ENCODE peak calls at places on chromosome 16, in six cellular contexts. One of them, this sample, is unnamed.

GRCh38 chr16:52649870-52650269 is 102.9 kb upstream of the TOX3 start:
- DNase-seq in AG09309: no peak
- DNase-seq in fibroblast of pulmonary artery: no peak
- DNase-seq in kidney epithelial cell: no peak
- DNase-seq in heart right ventricle: no peak
- DNase-seq in astrocyte of the spinal cord: no peak
- DNase-seq in this sample: no peak

GRCh38 chr16:22138482-22138881 is 23.8 kb upstream of the SDR42E2 start:
- DNase-seq in fibroblast of pulmonary artery: no peak
- DNase-seq in heart right ventricle: no peak
- DNase-seq in AG09309: no peak
- DNase-seq in kidney epithelial cell: no peak
- DNase-seq in astrocyte of the spinal cord: no peak
- DNase-seq in this sample: no peak

GRCh38 chr16:11308493-11309283 is 27.6 kb upstream of the PRM1 start:
- DNase-seq in kidney epithelial cell: no peak
- DNase-seq in fibroblast of pulmonary artery: no peak
- DNase-seq in astrocyte of the spinal cord: no peak
- DNase-seq in AG09309: no peak
- DNase-seq in heart right ventricle: no peak
- DNase-seq in this sample: no peak

GRCh38 chr16:81265658-81266451 is 27.4 kb downstream of the BCO1 start:
- DNase-seq in astrocyte of the spinal cord: no peak
- DNase-seq in AG09309: no peak
- DNase-seq in heart right ventricle: peak; percentile 84
- DNase-seq in fibroblast of pulmonary artery: peak; percentile 81
- DNase-seq in kidney epithelial cell: no peak
- DNase-seq in this sample: peak; percentile 79

GRCh38 chr16:88290850-88291830 is 91.6 kb upstream of the ZNF469 start:
- DNase-seq in AG09309: no peak
- DNase-seq in kidney epithelial cell: no peak
- DNase-seq in fibroblast of pulmonary artery: no peak
- DNase-seq in heart right ventricle: no peak
- DNase-seq in astrocyte of the spinal cord: no peak
- DNase-seq in this sample: no peak

GRCh38 chr16:11299865-11300559 is 18.9 kb upstream of the PRM1 start:
- DNase-seq in heart right ventricle: no peak
- DNase-seq in AG09309: no peak
- DNase-seq in kidney epithelial cell: no peak
- DNase-seq in astrocyte of the spinal cord: no peak
- DNase-seq in fibroblast of pulmonary artery: no peak
- DNase-seq in this sample: no peak

GRCh38 chr16:77437859-77438258 is 3.0 kb upstream of the ADAMTS18 start:
- DNase-seq in fibroblast of pulmonary artery: peak; percentile 33
- DNase-seq in AG09309: no peak
- DNase-seq in heart right ventricle: no peak
- DNase-seq in kidney epithelial cell: no peak
- DNase-seq in astrocyte of the spinal cord: peak; percentile 39
- DNase-seq in this sample: peak; percentile 25

GRCh38 chr16:19929062-19929511 is 44.4 kb upstream of the GPRC5B start:
- DNase-seq in heart right ventricle: no peak
- DNase-seq in kidney epithelial cell: no peak
- DNase-seq in fibroblast of pulmonary artery: no peak
- DNase-seq in astrocyte of the spinal cord: no peak
- DNase-seq in AG09309: no peak
- DNase-seq in this sample: no peak

GRCh38 chr16:85403693-85404092 is 209.4 kb upstream of the GSE1 start:
- DNase-seq in heart right ventricle: no peak
- DNase-seq in AG09309: no peak
- DNase-seq in kidney epithelial cell: no peak
- DNase-seq in astrocyte of the spinal cord: no peak
- DNase-seq in fibroblast of pulmonary artery: no peak
- DNase-seq in this sample: no peak

GRCh38 chr16:30670072-30670824 is 12.0 kb downstream of the FBRS start:
- DNase-seq in astrocyte of the spinal cord: no peak
- DNase-seq in heart right ventricle: no peak
- DNase-seq in kidney epithelial cell: no peak
- DNase-seq in fibroblast of pulmonary artery: no peak
- DNase-seq in AG09309: no peak
- DNase-seq in this sample: no peak

GRCh38 chr16:19645557-19645981 is 72.5 kb downstream of the KNOP1 start:
- DNase-seq in fibroblast of pulmonary artery: peak; percentile 9
- DNase-seq in AG09309: no peak
- DNase-seq in astrocyte of the spinal cord: peak; percentile 45
- DNase-seq in heart right ventricle: peak; percentile 71
- DNase-seq in kidney epithelial cell: no peak
- DNase-seq in this sample: peak; percentile 28

GRCh38 chr16:16143038-16143763 is 80.1 kb downstream of the ABCC6 start:
- DNase-seq in heart right ventricle: no peak
- DNase-seq in AG09309: no peak
- DNase-seq in kidney epithelial cell: no peak
- DNase-seq in fibroblast of pulmonary artery: no peak
- DNase-seq in astrocyte of the spinal cord: no peak
- DNase-seq in this sample: no peak

GRCh38 chr16:4704491-4704890 is 11.1 kb downstream of the NUDT16L1 start:
- DNase-seq in AG09309: no peak
- DNase-seq in fibroblast of pulmonary artery: no peak
- DNase-seq in kidney epithelial cell: no peak
- DNase-seq in astrocyte of the spinal cord: no peak
- DNase-seq in heart right ventricle: no peak
- DNase-seq in this sample: no peak

GRCh38 chr16:66386629-66387622 is 20.4 kb downstream of the CDH5 start:
- DNase-seq in fibroblast of pulmonary artery: no peak
- DNase-seq in astrocyte of the spinal cord: no peak
- DNase-seq in kidney epithelial cell: no peak
- DNase-seq in heart right ventricle: no peak
- DNase-seq in AG09309: no peak
- DNase-seq in this sample: no peak

GRCh38 chr16:31451201-31451600 is 8.1 kb upstream of the ARMC5 start:
- DNase-seq in heart right ventricle: no peak
- DNase-seq in fibroblast of pulmonary artery: no peak
- DNase-seq in astrocyte of the spinal cord: no peak
- DNase-seq in AG09309: no peak
- DNase-seq in kidney epithelial cell: no peak
- DNase-seq in this sample: no peak

GRCh38 chr16:87541004-87541881 is 48.4 kb upstream of the ZCCHC14 start:
- DNase-seq in astrocyte of the spinal cord: peak; percentile 87
- DNase-seq in AG09309: no peak
- DNase-seq in fibroblast of pulmonary artery: peak; percentile 66
- DNase-seq in kidney epithelial cell: no peak
- DNase-seq in heart right ventricle: peak; percentile 58
- DNase-seq in this sample: peak; percentile 72

DNA sequence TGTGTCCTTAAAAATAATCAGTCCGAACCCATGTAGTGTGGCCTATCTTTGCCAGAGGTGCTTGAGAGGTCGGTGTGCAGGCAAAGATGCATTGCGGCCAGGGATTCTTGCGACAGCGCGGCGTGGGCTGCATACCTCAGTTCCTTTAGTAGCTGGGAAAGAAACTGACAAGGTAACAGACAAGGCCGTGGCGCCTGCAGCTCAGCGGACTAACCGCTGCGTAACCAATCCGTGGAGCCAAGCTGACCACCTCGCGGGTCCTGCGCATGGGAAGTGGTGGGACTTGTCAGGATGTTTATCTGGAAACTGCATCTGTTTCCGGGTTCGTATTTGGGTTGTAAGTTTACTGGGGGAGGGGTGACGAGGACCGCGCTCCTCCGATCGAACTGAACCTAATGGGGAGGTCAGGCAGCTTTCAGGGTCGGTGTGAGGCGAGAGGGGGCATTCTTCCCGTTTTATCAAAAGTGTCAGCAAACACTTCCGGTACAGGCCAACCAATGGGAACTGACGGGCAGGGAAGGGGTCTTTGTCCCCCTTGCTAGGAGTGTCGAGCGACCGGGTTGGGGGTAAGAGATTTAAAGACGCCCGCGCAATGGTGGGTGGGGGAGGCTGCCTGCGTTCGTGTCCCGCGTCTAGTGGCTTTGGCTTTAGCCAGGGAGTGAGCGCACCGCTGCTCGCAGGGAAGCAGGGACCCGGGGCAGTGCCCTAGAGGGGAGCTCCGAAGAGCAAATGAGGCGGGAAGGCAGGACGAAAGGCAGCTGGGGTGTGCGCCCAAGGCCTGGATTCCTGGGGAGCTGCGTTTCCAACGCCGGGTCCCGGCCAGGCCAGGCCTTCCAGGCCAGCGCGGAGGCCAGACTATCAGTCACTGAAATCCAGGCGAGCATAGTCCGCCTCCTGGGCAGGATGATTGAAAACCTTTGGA is 7.0 kb downstream of the IRX6 start:
- DNase-seq in kidney epithelial cell: no peak
- DNase-seq in astrocyte of the spinal cord: no peak
- DNase-seq in AG09309: no peak
- DNase-seq in fibroblast of pulmonary artery: no peak
- DNase-seq in heart right ventricle: peak; percentile 17
- DNase-seq in this sample: no peak
- H3K4me3 ChIP-seq in kidney epithelial cell: no peak overlapping the region
- H3K4me3 ChIP-seq in astrocyte of the spinal cord: no peak overlapping the region
- H3K4me3 ChIP-seq in AG09309: no peak overlapping the region
- H3K4me3 ChIP-seq in fibroblast of pulmonary artery: no peak overlapping the region
- H3K4me3 ChIP-seq in heart right ventricle: no peak overlapping the region
- H3K4me3 ChIP-seq in this sample: no peak overlapping the region

GRCh38 chr16:528111-529011 is 849 bp downstream of the CAPN15 start:
- DNase-seq in AG09309: no peak
- DNase-seq in fibroblast of pulmonary artery: peak; percentile 68
- DNase-seq in astrocyte of the spinal cord: peak; percentile 37
- DNase-seq in heart right ventricle: no peak
- DNase-seq in kidney epithelial cell: no peak
- DNase-seq in this sample: peak; percentile 76

GRCh38 chr16:525520-526180 is 1.9 kb upstream of the CAPN15 start:
- DNase-seq in astrocyte of the spinal cord: peak; percentile 83
- DNase-seq in AG09309: peak; percentile 61
- DNase-seq in heart right ventricle: no peak
- DNase-seq in kidney epithelial cell: peak; percentile 93
- DNase-seq in fibroblast of pulmonary artery: peak; percentile 80
- DNase-seq in this sample: peak; percentile 91

GRCh38 chr16:526181-527014 is 1.1 kb upstream of the CAPN15 start:
- DNase-seq in heart right ventricle: peak; percentile 65
- DNase-seq in fibroblast of pulmonary artery: peak; percentile 46
- DNase-seq in AG09309: no peak
- DNase-seq in astrocyte of the spinal cord: peak; percentile 35
- DNase-seq in kidney epithelial cell: no peak
- DNase-seq in this sample: peak; percentile 41

GRCh38 chr16:529012-529575 is 1.6 kb downstream of the CAPN15 start:
- DNase-seq in astrocyte of the spinal cord: no peak
- DNase-seq in heart right ventricle: no peak
- DNase-seq in kidney epithelial cell: no peak
- DNase-seq in fibroblast of pulmonary artery: no peak
- DNase-seq in AG09309: no peak
- DNase-seq in this sample: peak; percentile 7

DNA sequence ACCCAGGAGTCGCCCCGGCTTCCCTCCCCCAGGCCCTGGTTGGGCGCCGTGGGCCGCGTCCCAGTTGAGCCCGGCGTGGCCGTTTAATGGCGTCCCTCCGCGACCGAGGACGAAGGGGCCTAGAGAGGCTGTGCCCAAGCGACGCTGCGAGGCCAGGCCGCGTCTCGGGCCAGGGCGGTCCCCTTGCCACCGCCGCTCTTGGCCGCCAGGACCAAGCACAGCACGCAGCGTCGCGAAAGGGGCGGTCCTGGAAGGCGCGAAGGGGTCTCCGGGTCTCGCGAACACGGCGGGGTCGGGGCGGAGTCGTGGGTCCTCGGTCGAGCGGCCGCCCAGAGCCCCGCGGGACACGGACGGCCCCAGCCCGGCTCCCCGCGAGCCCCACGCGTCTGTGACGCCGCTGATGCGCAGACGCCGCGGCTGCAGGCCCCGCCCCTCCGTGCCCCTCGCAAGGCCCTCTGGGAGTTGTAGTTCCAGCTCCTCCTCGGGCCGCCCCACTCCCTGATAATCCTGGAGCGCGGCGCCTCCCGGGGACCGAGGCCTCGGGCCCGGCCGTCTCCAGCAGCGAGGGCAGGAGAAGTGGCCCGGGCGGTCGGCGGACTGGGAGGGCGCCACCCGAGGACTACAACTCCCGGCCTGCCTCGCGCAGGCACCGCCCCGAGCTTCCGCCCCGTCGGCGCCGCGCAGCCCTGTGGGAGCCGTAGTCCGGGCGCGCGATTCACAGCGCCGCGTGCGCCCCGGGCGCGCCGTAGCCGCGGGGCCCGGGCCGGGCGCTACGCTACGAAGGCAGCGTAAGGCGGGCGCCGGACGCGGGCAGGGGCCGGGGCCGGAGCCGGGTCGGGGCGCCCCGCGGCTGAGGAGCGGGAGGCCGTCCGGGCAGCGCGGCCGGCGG is at the start of gene CAPN15:
- DNase-seq in fibroblast of pulmonary artery: peak; percentile 86
- DNase-seq in kidney epithelial cell: no peak
- DNase-seq in astrocyte of the spinal cord: peak; percentile 88
- DNase-seq in heart right ventricle: peak; percentile 89
- DNase-seq in AG09309: peak; percentile 44
- DNase-seq in this sample: peak; percentile 74
- TF ChIP-seq CTCF in fibroblast of pulmonary artery: no peak
- TF ChIP-seq CTCF in kidney epithelial cell: no peak
- TF ChIP-seq CTCF in astrocyte of the spinal cord: no peak
- TF ChIP-seq CTCF in heart right ventricle: no peak
- TF ChIP-seq CTCF in AG09309: peak; percentile 3
- TF ChIP-seq CTCF in this sample: no peak

DNA sequence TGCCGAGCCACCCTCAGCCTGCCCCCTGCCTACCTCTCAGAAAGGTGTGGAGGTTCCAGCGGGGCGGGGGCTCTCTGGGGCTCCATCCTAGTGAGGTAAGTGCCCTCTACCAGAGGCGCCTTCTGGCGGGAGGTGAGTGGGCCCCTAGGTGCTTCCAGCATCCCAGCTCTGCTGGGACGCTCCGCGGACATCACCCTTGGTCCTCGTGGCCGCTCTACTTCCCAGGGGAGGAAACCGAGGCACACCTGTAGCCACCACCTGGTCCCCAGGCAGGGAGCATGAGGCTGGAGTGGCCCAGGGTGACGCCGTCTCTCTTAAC is 1.4 kb downstream of the MCRIP2 start:
- DNase-seq in AG09309: no peak
- DNase-seq in heart right ventricle: no peak
- DNase-seq in fibroblast of pulmonary artery: no peak
- DNase-seq in astrocyte of the spinal cord: no peak
- DNase-seq in kidney epithelial cell: no peak
- DNase-seq in this sample: no peak
- H3K4me3 ChIP-seq in AG09309: peak overlapping the region; percentile 84
- H3K4me3 ChIP-seq in heart right ventricle: peak overlapping the region; percentile 96
- H3K4me3 ChIP-seq in fibroblast of pulmonary artery: peak overlapping the region; percentile 70
- H3K4me3 ChIP-seq in astrocyte of the spinal cord: no peak overlapping the region
- H3K4me3 ChIP-seq in kidney epithelial cell: peak overlapping the region; percentile 61
- H3K4me3 ChIP-seq in this sample: peak overlapping the region; percentile 57

GRCh38 chr16:71915350-71915749 is 20.0 kb downstream of the IST1 start:
- DNase-seq in astrocyte of the spinal cord: peak; percentile 20
- DNase-seq in AG09309: no peak
- DNase-seq in kidney epithelial cell: no peak
- DNase-seq in fibroblast of pulmonary artery: no peak
- DNase-seq in heart right ventricle: no peak
- DNase-seq in this sample: no peak

GRCh38 chr16:71917900-71918299 is 22.6 kb downstream of the IST1 start:
- DNase-seq in heart right ventricle: no peak
- DNase-seq in astrocyte of the spinal cord: peak; percentile 51
- DNase-seq in kidney epithelial cell: no peak
- DNase-seq in AG09309: no peak
- DNase-seq in fibroblast of pulmonary artery: peak; percentile 59
- DNase-seq in this sample: peak; percentile 86

GRCh38 chr16:71920658-71921057 is 25.3 kb downstream of the IST1 start:
- DNase-seq in AG09309: no peak
- DNase-seq in fibroblast of pulmonary artery: no peak
- DNase-seq in kidney epithelial cell: no peak
- DNase-seq in astrocyte of the spinal cord: no peak
- DNase-seq in heart right ventricle: no peak
- DNase-seq in this sample: no peak

GRCh38 chr16:71916397-71916920 is 21.1 kb downstream of the IST1 start:
- DNase-seq in fibroblast of pulmonary artery: no peak
- DNase-seq in kidney epithelial cell: no peak
- DNase-seq in AG09309: no peak
- DNase-seq in astrocyte of the spinal cord: no peak
- DNase-seq in heart right ventricle: no peak
- DNase-seq in this sample: peak; percentile 32

GRCh38 chr16:71919033-71919432 is 23.7 kb downstream of the IST1 start:
- DNase-seq in AG09309: no peak
- DNase-seq in heart right ventricle: no peak
- DNase-seq in fibroblast of pulmonary artery: no peak
- DNase-seq in astrocyte of the spinal cord: no peak
- DNase-seq in kidney epithelial cell: no peak
- DNase-seq in this sample: no peak
- TF ChIP-seq CTCF in AG09309: no peak
- TF ChIP-seq CTCF in heart right ventricle: no peak
- TF ChIP-seq CTCF in fibroblast of pulmonary artery: no peak
- TF ChIP-seq CTCF in astrocyte of the spinal cord: no peak
- TF ChIP-seq CTCF in kidney epithelial cell: no peak
- TF ChIP-seq CTCF in this sample: no peak